ENCODE peak calls at places on chromosomes 16 and 17, in six cellular contexts. One of them, this sample, is unnamed.

GRCh38 chr17:3770471-3770870 is 30.5 kb downstream of the ITGAE start:
- DNase-seq in gastrocnemius medialis: no peak
- DNase-seq in OCI-LY7: peak
- DNase-seq in sigmoid colon: no peak
- DNase-seq in vagina: no peak
- DNase-seq in fibroblast of pulmonary artery: no peak
- DNase-seq in this sample: no peak

GRCh38 chr17:55411463-55411855 is 10.2 kb downstream of the MMD start:
- DNase-seq in gastrocnemius medialis: no peak
- DNase-seq in OCI-LY7: no peak
- DNase-seq in sigmoid colon: no peak
- DNase-seq in vagina: no peak
- DNase-seq in fibroblast of pulmonary artery: no peak
- DNase-seq in this sample: no peak

GRCh38 chr17:57312242-57312641 is 55.9 kb downstream of the MSI2 start:
- DNase-seq in gastrocnemius medialis: no peak
- DNase-seq in OCI-LY7: no peak
- DNase-seq in sigmoid colon: no peak
- DNase-seq in vagina: no peak
- DNase-seq in fibroblast of pulmonary artery: no peak
- DNase-seq in this sample: no peak

GRCh38 chr17:1972429-1973160 is 52.5 kb downstream of the RTN4RL1 start:
- DNase-seq in gastrocnemius medialis: no peak
- DNase-seq in OCI-LY7: no peak
- DNase-seq in sigmoid colon: no peak
- DNase-seq in vagina: no peak
- DNase-seq in fibroblast of pulmonary artery: no peak
- DNase-seq in this sample: peak

GRCh38 chr16:87043273-87044030 is 273.7 kb downstream of the C16orf95 start:
- DNase-seq in gastrocnemius medialis: no peak
- DNase-seq in OCI-LY7: no peak
- DNase-seq in sigmoid colon: peak
- DNase-seq in vagina: no peak
- DNase-seq in fibroblast of pulmonary artery: peak
- DNase-seq in this sample: peak

GRCh38 chr17:32350662-32351418 is 883 bp downstream of the ZNF207 start:
- DNase-seq in gastrocnemius medialis: no peak
- DNase-seq in OCI-LY7: peak
- DNase-seq in sigmoid colon: no peak
- DNase-seq in vagina: no peak
- DNase-seq in fibroblast of pulmonary artery: peak
- DNase-seq in this sample: peak

GRCh38 chr17:14856156-14856555 is 409.0 kb downstream of the PMP22 start:
- DNase-seq in gastrocnemius medialis: no peak
- DNase-seq in OCI-LY7: no peak
- DNase-seq in sigmoid colon: no peak
- DNase-seq in vagina: no peak
- DNase-seq in fibroblast of pulmonary artery: no peak
- DNase-seq in this sample: no peak

GRCh38 chr16:4496305-4496704 is 20.1 kb downstream of the HMOX2 start:
- DNase-seq in gastrocnemius medialis: no peak
- DNase-seq in OCI-LY7: no peak
- DNase-seq in sigmoid colon: no peak
- DNase-seq in vagina: no peak
- DNase-seq in fibroblast of pulmonary artery: no peak
- DNase-seq in this sample: peak

GRCh38 chr17:76683921-76684745 is 26.6 kb downstream of the MXRA7 start:
- DNase-seq in gastrocnemius medialis: no peak
- DNase-seq in OCI-LY7: no peak
- DNase-seq in sigmoid colon: no peak
- DNase-seq in vagina: no peak
- DNase-seq in fibroblast of pulmonary artery: no peak
- DNase-seq in this sample: no peak

GRCh38 chr17:54876656-54877195 is 23.9 kb upstream of the TOM1L1 start:
- DNase-seq in gastrocnemius medialis: no peak
- DNase-seq in OCI-LY7: no peak
- DNase-seq in sigmoid colon: no peak
- DNase-seq in vagina: no peak
- DNase-seq in fibroblast of pulmonary artery: no peak
- DNase-seq in this sample: no peak

GRCh38 chr17:11264183-11264871 is 23.3 kb downstream of the SHISA6 start:
- DNase-seq in gastrocnemius medialis: no peak
- DNase-seq in OCI-LY7: peak
- DNase-seq in sigmoid colon: no peak
- DNase-seq in vagina: no peak
- DNase-seq in fibroblast of pulmonary artery: no peak
- DNase-seq in this sample: peak

GRCh38 chr17:82449136-82449882 is 1.2 kb downstream of the CYBC1 start:
- DNase-seq in gastrocnemius medialis: no peak
- DNase-seq in OCI-LY7: peak
- DNase-seq in sigmoid colon: no peak
- DNase-seq in vagina: no peak
- DNase-seq in fibroblast of pulmonary artery: no peak
- DNase-seq in this sample: no peak

GRCh38 chr16:86296263-86296662 is 214.1 kb upstream of the FOXF1 start:
- DNase-seq in gastrocnemius medialis: no peak
- DNase-seq in OCI-LY7: no peak
- DNase-seq in sigmoid colon: peak
- DNase-seq in vagina: no peak
- DNase-seq in fibroblast of pulmonary artery: no peak
- DNase-seq in this sample: no peak

GRCh38 chr17:70484050-70484449 is 314.7 kb downstream of the KCNJ2 start:
- DNase-seq in gastrocnemius medialis: no peak
- DNase-seq in OCI-LY7: no peak
- DNase-seq in sigmoid colon: no peak
- DNase-seq in vagina: no peak
- DNase-seq in fibroblast of pulmonary artery: no peak
- DNase-seq in this sample: no peak

GRCh38 chr16:89697161-89697615 is 4.3 kb downstream of the SPATA2L start:
- DNase-seq in gastrocnemius medialis: no peak
- DNase-seq in OCI-LY7: no peak
- DNase-seq in sigmoid colon: no peak
- DNase-seq in vagina: no peak
- DNase-seq in fibroblast of pulmonary artery: no peak
- DNase-seq in this sample: no peak

GRCh38 chr16:51357839-51358238 is 206.8 kb upstream of the SALL1 start:
- DNase-seq in gastrocnemius medialis: no peak
- DNase-seq in OCI-LY7: no peak
- DNase-seq in sigmoid colon: no peak
- DNase-seq in vagina: no peak
- DNase-seq in fibroblast of pulmonary artery: no peak
- DNase-seq in this sample: no peak

GRCh38 chr16:47927330-47927729 is 228.5 kb downstream of the ABCC12 start:
- DNase-seq in gastrocnemius medialis: no peak
- DNase-seq in OCI-LY7: no peak
- DNase-seq in sigmoid colon: no peak
- DNase-seq in vagina: no peak
- DNase-seq in fibroblast of pulmonary artery: peak
- DNase-seq in this sample: no peak

GRCh38 chr16:25066747-25067631 is 44.6 kb upstream of the LCMT1 start:
- DNase-seq in gastrocnemius medialis: peak
- DNase-seq in OCI-LY7: peak
- DNase-seq in sigmoid colon: peak
- DNase-seq in vagina: no peak
- DNase-seq in fibroblast of pulmonary artery: peak
- DNase-seq in this sample: peak

GRCh38 chr16:61596648-61597047 is 439.6 kb downstream of the CDH8 start:
- DNase-seq in gastrocnemius medialis: no peak
- DNase-seq in OCI-LY7: no peak
- DNase-seq in sigmoid colon: no peak
- DNase-seq in vagina: no peak
- DNase-seq in fibroblast of pulmonary artery: no peak
- DNase-seq in this sample: no peak

GRCh38 chr17:66190738-66191606 is 961 bp downstream of the CEP112 start:
- DNase-seq in gastrocnemius medialis: no peak
- DNase-seq in OCI-LY7: no peak
- DNase-seq in sigmoid colon: no peak
- DNase-seq in vagina: no peak
- DNase-seq in fibroblast of pulmonary artery: peak
- DNase-seq in this sample: peak

GRCh38 chr17:40696651-40697072 is 6.9 kb downstream of the KRT24 start:
- DNase-seq in gastrocnemius medialis: no peak
- DNase-seq in OCI-LY7: no peak
- DNase-seq in sigmoid colon: no peak
- DNase-seq in vagina: no peak
- DNase-seq in fibroblast of pulmonary artery: no peak
- DNase-seq in this sample: no peak

GRCh38 chr16:75250809-75251279 is 580 bp downstream of the BCAR1 start:
- DNase-seq in gastrocnemius medialis: no peak
- DNase-seq in OCI-LY7: no peak
- DNase-seq in sigmoid colon: peak
- DNase-seq in vagina: no peak
- DNase-seq in fibroblast of pulmonary artery: no peak
- DNase-seq in this sample: no peak

GRCh38 chr16:21100447-21100846 is 50.2 kb downstream of the DNAH3 start:
- DNase-seq in gastrocnemius medialis: no peak
- DNase-seq in OCI-LY7: no peak
- DNase-seq in sigmoid colon: no peak
- DNase-seq in vagina: no peak
- DNase-seq in fibroblast of pulmonary artery: peak
- DNase-seq in this sample: peak

GRCh38 chr17:57001541-57001940 is 23.6 kb downstream of the SCPEP1 start:
- DNase-seq in gastrocnemius medialis: no peak
- DNase-seq in OCI-LY7: peak
- DNase-seq in sigmoid colon: no peak
- DNase-seq in vagina: no peak
- DNase-seq in fibroblast of pulmonary artery: no peak
- DNase-seq in this sample: no peak

GRCh38 chr17:36679815-36680467 is 78.6 kb downstream of the MRM1 start:
- DNase-seq in gastrocnemius medialis: no peak
- DNase-seq in OCI-LY7: no peak
- DNase-seq in sigmoid colon: no peak
- DNase-seq in vagina: no peak
- DNase-seq in fibroblast of pulmonary artery: no peak
- DNase-seq in this sample: no peak

GRCh38 chr17:43905400-43905984 is 1.8 kb downstream of the MPP2 start:
- DNase-seq in gastrocnemius medialis: no peak
- DNase-seq in OCI-LY7: no peak
- DNase-seq in sigmoid colon: no peak
- DNase-seq in vagina: no peak
- DNase-seq in fibroblast of pulmonary artery: no peak
- DNase-seq in this sample: no peak

GRCh38 chr16:15031179-15031578 is 24.7 kb downstream of the NTAN1 start:
- DNase-seq in gastrocnemius medialis: no peak
- DNase-seq in OCI-LY7: no peak
- DNase-seq in sigmoid colon: peak
- DNase-seq in vagina: no peak
- DNase-seq in fibroblast of pulmonary artery: no peak
- DNase-seq in this sample: no peak

GRCh38 chr16:57830890-57831484 is 28.7 kb upstream of the KIFC3 start:
- DNase-seq in gastrocnemius medialis: no peak
- DNase-seq in OCI-LY7: no peak
- DNase-seq in sigmoid colon: no peak
- DNase-seq in vagina: no peak
- DNase-seq in fibroblast of pulmonary artery: no peak
- DNase-seq in this sample: no peak

GRCh38 chr17:6551909-6552768 is 4.2 kb downstream of the PITPNM3 start:
- DNase-seq in gastrocnemius medialis: no peak
- DNase-seq in OCI-LY7: no peak
- DNase-seq in sigmoid colon: peak
- DNase-seq in vagina: no peak
- DNase-seq in fibroblast of pulmonary artery: no peak
- DNase-seq in this sample: no peak

GRCh38 chr17:50386451-50386994 is 10.8 kb downstream of the LRRC59 start:
- DNase-seq in gastrocnemius medialis: no peak
- DNase-seq in OCI-LY7: no peak
- DNase-seq in sigmoid colon: no peak
- DNase-seq in vagina: no peak
- DNase-seq in fibroblast of pulmonary artery: no peak
- DNase-seq in this sample: no peak

DNA sequence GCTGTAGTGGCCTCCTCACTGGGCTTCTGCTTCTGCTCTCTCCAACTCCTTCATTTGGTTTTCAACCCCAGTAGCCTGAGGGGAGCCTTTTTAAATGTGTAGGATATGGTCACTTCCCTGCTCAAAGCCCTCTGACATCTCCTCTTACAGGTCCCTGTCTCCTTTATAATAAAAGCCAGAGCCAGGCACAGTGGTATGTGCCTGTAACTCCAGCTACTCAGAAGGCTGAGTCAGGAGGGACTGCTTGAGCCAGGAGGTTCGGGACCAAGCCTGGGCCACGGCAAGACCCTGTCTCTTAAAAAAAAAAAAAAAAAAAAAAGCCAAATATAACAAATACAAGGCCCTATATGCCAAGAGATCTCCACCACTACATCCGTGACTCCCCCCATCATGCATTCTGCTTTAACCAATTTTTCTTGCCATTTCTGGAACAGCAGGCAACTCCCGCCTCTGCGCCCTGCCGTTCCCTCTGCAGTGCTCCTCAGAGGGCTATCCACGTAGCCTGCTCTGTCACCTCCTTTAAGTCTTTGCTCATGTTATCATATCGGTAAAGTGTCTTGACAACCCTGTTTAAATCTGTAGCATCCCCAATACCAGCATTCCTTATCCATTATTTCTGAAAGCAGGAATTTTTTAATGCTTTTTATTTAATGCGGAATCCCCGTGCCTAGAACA is 9.4 kb downstream of the ZNF771 start:
- DNase-seq in gastrocnemius medialis: no peak
- DNase-seq in OCI-LY7: no peak
- DNase-seq in sigmoid colon: no peak
- DNase-seq in vagina: no peak
- DNase-seq in fibroblast of pulmonary artery: no peak
- DNase-seq in this sample: no peak
- H3K4me3 ChIP-seq in gastrocnemius medialis: peak
- H3K4me3 ChIP-seq in OCI-LY7: peak
- H3K4me3 ChIP-seq in sigmoid colon: peak
- H3K4me3 ChIP-seq in vagina: peak
- H3K4me3 ChIP-seq in fibroblast of pulmonary artery: peak
- H3K4me3 ChIP-seq in this sample: peak

GRCh38 chr17:45688820-45689219 is 95.3 kb upstream of the CRHR1 start:
- DNase-seq in gastrocnemius medialis: no peak
- DNase-seq in OCI-LY7: no peak
- DNase-seq in sigmoid colon: no peak
- DNase-seq in vagina: no peak
- DNase-seq in fibroblast of pulmonary artery: no peak
- DNase-seq in this sample: no peak
- TF ChIP-seq CTCF in gastrocnemius medialis: no peak
- TF ChIP-seq CTCF in OCI-LY7: no peak
- TF ChIP-seq CTCF in sigmoid colon: no peak
- TF ChIP-seq CTCF in vagina: no peak
- TF ChIP-seq CTCF in fibroblast of pulmonary artery: no peak
- TF ChIP-seq CTCF in this sample: no peak

GRCh38 chr17:78239489-78239931 is 8.1 kb downstream of the TMEM235 start:
- DNase-seq in gastrocnemius medialis: no peak
- DNase-seq in OCI-LY7: peak
- DNase-seq in sigmoid colon: no peak
- DNase-seq in vagina: no peak
- DNase-seq in fibroblast of pulmonary artery: no peak
- DNase-seq in this sample: no peak
- H3K4me3 ChIP-seq in gastrocnemius medialis: no peak
- H3K4me3 ChIP-seq in OCI-LY7: peak
- H3K4me3 ChIP-seq in sigmoid colon: no peak
- H3K4me3 ChIP-seq in vagina: no peak
- H3K4me3 ChIP-seq in fibroblast of pulmonary artery: no peak
- H3K4me3 ChIP-seq in this sample: no peak

DNA sequence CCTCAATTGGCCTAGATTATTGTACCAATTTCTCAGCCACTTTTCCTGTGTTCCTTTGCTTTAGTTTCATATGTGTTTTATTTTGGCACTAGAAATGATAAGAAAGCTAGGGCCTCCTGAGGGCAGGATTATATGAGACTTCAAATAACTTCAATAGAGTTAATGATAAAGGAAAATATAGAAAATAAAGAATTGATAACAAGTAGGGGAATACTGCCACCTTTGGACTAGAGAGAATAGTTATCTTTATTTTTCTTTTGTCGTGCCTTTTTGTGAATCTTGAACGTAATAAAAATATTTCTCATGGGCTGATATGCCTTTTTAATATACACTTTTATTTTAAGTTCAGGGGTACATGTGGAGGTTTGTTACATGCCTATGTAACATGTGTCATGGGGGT is 29.3 kb upstream of the RBL2 start:
- DNase-seq in gastrocnemius medialis: no peak
- DNase-seq in OCI-LY7: no peak
- DNase-seq in sigmoid colon: no peak
- DNase-seq in vagina: no peak
- DNase-seq in fibroblast of pulmonary artery: peak
- DNase-seq in this sample: peak
- TF ChIP-seq CTCF in gastrocnemius medialis: no peak
- TF ChIP-seq CTCF in OCI-LY7: peak
- TF ChIP-seq CTCF in sigmoid colon: no peak
- TF ChIP-seq CTCF in vagina: no peak
- TF ChIP-seq CTCF in fibroblast of pulmonary artery: no peak
- TF ChIP-seq CTCF in this sample: peak